ENCODE peak calls at places on chromosomes 11 and 22, in six cellular contexts. A is stimulated activated CD4-positive, alpha-beta T cell treated with anti-CD3 and anti-CD28 coated beads, Interleukin-1b, Interleukin-23, amount 100 ng/mL, for 1 hour; X is OCI-LY7; U is activated naive CD8-positive, alpha-beta T cell treated with anti-CD3 and anti-CD28 coated beads, Interleukin-2, amount 50 U/mL, for 24 hours; G is activated naive CD4-positive, alpha-beta T cell; Q is D341Med. E is an unnamed sample.

GRCh38 chr11:126776125-126776524 is 224.4 kb downstream of the KIRREL3 start:
- DNase-seq in A (no peak), X (no peak), U (no peak), G (no peak), Q (no peak), E (no peak)

GRCh38 chr11:65557280-65558001 is 718 bp downstream of the LTBP3 start:
- DNase-seq in A (no peak), X (no peak), U (no peak), G (no peak), Q (peak), E (no peak)

GRCh38 chr22:35477911-35478582 is 62.6 kb upstream of the RASD2 start:
- DNase-seq in A (no peak), X (no peak), U (no peak), G (no peak), Q (no peak), E (no peak)

GRCh38 chr22:43901976-43902643 is 10.3 kb upstream of the PNPLA5 start:
- DNase-seq in A (no peak), X (no peak), U (no peak), G (no peak), Q (no peak), E (no peak)

GRCh38 chr11:11498195-11498594 is 123.6 kb downstream of the GALNT18 start:
- DNase-seq in A (no peak), X (no peak), U (no peak), G (no peak), Q (no peak), E (no peak)

GRCh38 chr22:29810156-29810555 is 27.9 kb downstream of the ASCC2 start:
- DNase-seq in A (no peak), X (no peak), U (no peak), G (no peak), Q (no peak), E (no peak)

GRCh38 chr22:23909258-23909898 is 15.2 kb downstream of the MIF start:
- DNase-seq in A (no peak), X (no peak), U (no peak), G (no peak), Q (no peak), E (no peak)

GRCh38 chr11:66564538-66564937 is 3.9 kb downstream of the CTSF start:
- DNase-seq in A (no peak), X (no peak), U (no peak), G (no peak), Q (no peak), E (no peak)

GRCh38 chr11:134574947-134575346 is 162.9 kb upstream of the B3GAT1 start:
- DNase-seq in A (no peak), X (no peak), U (no peak), G (no peak), Q (no peak), E (no peak)

GRCh38 chr11:36233226-36233625 is 56.0 kb downstream of the COMMD9 start:
- DNase-seq in A (no peak), X (no peak), U (no peak), G (no peak), Q (no peak), E (no peak)

GRCh38 chr11:115362997-115363396 is 141.2 kb downstream of the CADM1 start:
- DNase-seq in A (no peak), X (peak), U (no peak), G (no peak), Q (no peak), E (no peak)

GRCh38 chr11:66158156-66158555 is 88.1 kb downstream of the PACS1 start:
- DNase-seq in A (no peak), X (no peak), U (no peak), G (no peak), Q (no peak), E (no peak)

GRCh38 chr11:131889146-131889577 is 518.7 kb downstream of the NTM start:
- DNase-seq in A (no peak), X (no peak), U (no peak), G (no peak), Q (no peak), E (no peak)

GRCh38 chr22:24706732-24707476 is 67.6 kb downstream of the PIWIL3 start:
- DNase-seq in A (no peak), X (no peak), U (peak), G (no peak), Q (no peak), E (peak)

GRCh38 chr22:23098230-23098705 is 27.9 kb downstream of the GNAZ start:
- DNase-seq in A (no peak), X (no peak), U (no peak), G (no peak), Q (no peak), E (no peak)

GRCh38 chr11:12893787-12894672 is 115.1 kb upstream of the RASSF10 start:
- DNase-seq in A (peak), X (peak), U (peak), G (peak), Q (peak), E (peak)

GRCh38 chr22:27603823-27604190 is 197.7 kb downstream of the MN1 start:
- DNase-seq in A (no peak), X (no peak), U (no peak), G (no peak), Q (no peak), E (no peak)

GRCh38 chr11:66820921-66821320 is 22.3 kb upstream of the RCE1 start:
- DNase-seq in A (no peak), X (no peak), U (no peak), G (no peak), Q (no peak), E (no peak)

GRCh38 chr22:40180403-40180802 is 2.7 kb downstream of the TNRC6B start:
- DNase-seq in A (no peak), X (no peak), U (no peak), G (no peak), Q (no peak), E (no peak)

GRCh38 chr22:44750481-44750880 is 1.9 kb upstream of the ARHGAP8 start:
- DNase-seq in A (no peak), X (no peak), U (no peak), G (no peak), Q (no peak), E (no peak)

GRCh38 chr22:30943368-30943767 is 25.2 kb downstream of the MORC2 start:
- DNase-seq in A (no peak), X (no peak), U (no peak), G (no peak), Q (no peak), E (peak)

GRCh38 chr11:114017723-114018122 is 41.8 kb upstream of the ZBTB16 start:
- DNase-seq in A (no peak), X (no peak), U (no peak), G (no peak), Q (no peak), E (no peak)

GRCh38 chr11:33868646-33869461 is 23.0 kb downstream of the LMO2 start:
- DNase-seq in A (no peak), X (no peak), U (no peak), G (no peak), Q (peak), E (peak)

GRCh38 chr11:111441443-111441842 is 62.4 kb upstream of the POU2AF1 start:
- DNase-seq in A (no peak), X (no peak), U (no peak), G (no peak), Q (no peak), E (peak)

E was measured in stimulated activated naive CD8-positive, alpha-beta T cell treated with anti-CD3 and anti-CD28 coated beads, Interleukin-15, Interleukin-2, amounts not matched to agents 100 U/mL and 50 U/mL, for 24 hours.